ENCODE peak calls at places on chromosomes 1 and 21, in four cellular contexts. G is left kidney, S is AG09319, F is endothelial cell. N is an unnamed sample.

GRCh38 chr21:34545079-34545884 is 33.3 kb upstream of the KCNE1 start:
- DNase-seq in S (peak), F (no peak), G (no peak), N (peak)

GRCh38 chr1:147853391-147853790 is 49.2 kb upstream of the GJA8 start:
- DNase-seq in S (no peak), G (peak), F (no peak), N (no peak)

GRCh38 chr1:16019580-16020277 is 1.9 kb upstream of the HSPB7 start:
- DNase-seq in G (peak), S (no peak), F (no peak), N (no peak)

GRCh38 chr1:228170666-228171065 is 5.1 kb downstream of the IBA57 start:
- DNase-seq in G (no peak), S (no peak), F (no peak), N (no peak)

GRCh38 chr1:200628223-200628868 is 7.8 kb upstream of the KIF14 start:
- DNase-seq in G (no peak), F (no peak), S (no peak), N (no peak)

GRCh38 chr1:21335750-21336168 is 45.5 kb upstream of the ECE1 start:
- DNase-seq in F (no peak), S (no peak), G (no peak), N (no peak)

GRCh38 chr1:202938287-202938925 is 11.4 kb upstream of the KLHL12 start:
- DNase-seq in S (no peak), F (no peak), G (no peak), N (no peak)

GRCh38 chr1:97806336-97806735 is 114.5 kb downstream of the DPYD start:
- DNase-seq in G (no peak), S (no peak), F (no peak), N (no peak)

GRCh38 chr1:35605071-35605881 is 32.2 kb downstream of the TFAP2E start:
- DNase-seq in G (no peak), S (no peak), F (no peak), N (no peak)

GRCh38 chr1:154221815-154222081 is 993 bp downstream of the UBAP2L start:
- DNase-seq in G (peak), S (no peak), F (no peak), N (no peak)

GRCh38 chr21:38386967-38387366 is 111.3 kb downstream of the ERG start:
- DNase-seq in G (no peak), S (no peak), F (no peak), N (no peak)

GRCh38 chr21:29696947-29697346 is 242.8 kb downstream of the GRIK1 start:
- DNase-seq in S (no peak), F (no peak), G (no peak), N (no peak)

GRCh38 chr1:204317170-204317569 is 42.6 kb downstream of the PLEKHA6 start:
- DNase-seq in G (no peak), F (no peak), S (no peak), N (no peak)

GRCh38 chr1:66503841-66504470 is 30.0 kb upstream of the SGIP1 start:
- DNase-seq in G (peak), F (peak), S (no peak), N (peak)

GRCh38 chr1:224542783-224543440 is 73.2 kb upstream of the CNIH3 start:
- DNase-seq in F (no peak), S (peak), G (no peak), N (peak)

GRCh38 chr1:101165944-101166343 is 70.9 kb upstream of the S1PR1 start:
- DNase-seq in F (no peak), S (no peak), G (no peak), N (peak)

N was measured in iPS-NIHi11.